ENCODE peak calls at places on chromosomes 1 and 21, in five cellular contexts. J is iPS-NIHi11, M is activated gamma-delta T cell, H is T1000, A is HT-29. Y is an unnamed sample.

GRCh38 chr21:8989883-8990325 is 1531.5 kb upstream of the TPTE start:
- DNase-seq in J (no peak), M (peak; percentile 3), H (no peak), A (no peak), Y (no peak)

GRCh38 chr1:151326619-151327222 is 495 bp downstream of the PI4KB start:
- DNase-seq in J (peak; percentile 55), M (no peak), H (no peak), A (no peak), Y (peak; percentile 17)

GRCh38 chr1:183841950-183842816 is 37.3 kb downstream of the RGL1 start:
- DNase-seq in J (no peak), M (no peak), H (no peak), A (peak; percentile 37), Y (no peak)

GRCh38 chr21:15797577-15798363 is 68.0 kb downstream of the USP25 start:
- DNase-seq in J (no peak), M (no peak), H (no peak), A (no peak), Y (no peak)

GRCh38 chr1:54228638-54229079 is 28.7 kb downstream of the MRPL37 start:
- DNase-seq in J (no peak), M (no peak), H (no peak), A (no peak), Y (no peak)

GRCh38 chr1:179178965-179179364 is 50.5 kb downstream of the ABL2 start:
- DNase-seq in J (no peak), M (no peak), H (no peak), A (no peak), Y (no peak)

GRCh38 chr21:19130379-19131028 is 726.9 kb upstream of the TMPRSS15 start:
- DNase-seq in J (no peak), M (no peak), H (no peak), A (no peak), Y (no peak)

GRCh38 chr1:245091818-245092637 is 62.8 kb upstream of the KIF26B start:
- DNase-seq in J (no peak), M (no peak), H (peak; percentile 46), A (peak; percentile 63), Y (no peak)

GRCh38 chr21:42834730-42835191 is 44.6 kb downstream of the WDR4 start:
- DNase-seq in J (no peak), M (no peak), H (no peak), A (no peak), Y (no peak)

GRCh38 chr1:66271216-66271903 is 262.6 kb upstream of the SGIP1 start:
- DNase-seq in J (peak; percentile 42), M (no peak), H (peak; percentile 73), A (no peak), Y (no peak)

GRCh38 chr21:46554431-46555224 is 50.3 kb downstream of the S100B start:
- DNase-seq in J (no peak), M (no peak), H (no peak), A (no peak), Y (no peak)

GRCh38 chr1:167095368-167095767 is 1.5 kb downstream of the STYXL2 start:
- DNase-seq in J (no peak), M (no peak), H (peak; percentile 64), A (no peak), Y (no peak)

GRCh38 chr1:23984417-23985186 is 4.5 kb upstream of the SRSF10 start:
- DNase-seq in J (no peak), M (no peak), H (no peak), A (peak; percentile 88), Y (no peak)

GRCh38 chr1:66996018-66996682 is 57.8 kb downstream of the SLC35D1 start:
- DNase-seq in J (peak; percentile 47), M (no peak), H (peak; percentile 17), A (peak; percentile 88), Y (no peak)

GRCh38 chr1:241637604-241638003 is 2.6 kb downstream of the CHML start:
- DNase-seq in J (no peak), M (no peak), H (no peak), A (no peak), Y (no peak)